ENCODE peak calls at places on chromosomes 7 and 10, in six cellular contexts. W is HepG2, B is A549, P is upper lobe of left lung, Y is K562, H is GM12878. T is an unnamed sample. For H3K4me1, the result is how much of the 10 kb centered on the place peaks cover.

GRCh38 chr7:81621893-81622292 is 148.0 kb downstream of the HGF start:
- ATAC-seq in W (no peak), B (no peak), P (no peak), Y (no peak), H (no peak), T (no peak)

GRCh38 chr7:17411922-17412321 is 113.5 kb downstream of the AHR start:
- ATAC-seq in W (no peak), B (no peak), P (no peak), Y (no peak), H (peak), T (no peak)

GRCh38 chr10:116477989-116478615 is 50.5 kb downstream of the PNLIPRP3 start:
- ATAC-seq in W (no peak), B (no peak), P (no peak), Y (no peak), H (no peak), T (no peak)

GRCh38 chr10:68163735-68164134 is 54.4 kb downstream of the MYPN start:
- ATAC-seq in W (peak), B (no peak), P (no peak), Y (no peak), H (peak), T (no peak)

GRCh38 chr7:131636092-131636491 is 79.7 kb upstream of the PODXL start:
- ATAC-seq in W (no peak), B (no peak), P (no peak), Y (no peak), H (no peak), T (peak)

GRCh38 chr10:97511711-97512445 is 13.2 kb downstream of the UBTD1 start:
- ATAC-seq in W (no peak), B (no peak), P (no peak), Y (no peak), H (no peak), T (peak)

GRCh38 chr7:36171503-36171902 is 18.4 kb downstream of the EEPD1 start:
- ATAC-seq in W (no peak), B (no peak), P (no peak), Y (no peak), H (peak), T (no peak)

GRCh38 chr7:6576024-6576866 is 1.0 kb upstream of the ZDHHC4 start:
- ATAC-seq in W (peak), B (no peak), P (no peak), Y (peak), H (no peak), T (no peak)

GRCh38 chr10:33643042-33643441 is 308.6 kb upstream of the NRP1 start:
- ATAC-seq in W (no peak), B (no peak), P (no peak), Y (no peak), H (no peak), T (no peak)

GRCh38 chr7:158728911-158729645 is 24.5 kb upstream of the NCAPG2 start:
- ATAC-seq in W (no peak), B (no peak), P (no peak), Y (no peak), H (no peak), T (no peak)

GRCh38 chr10:15363031-15363430 is 8.1 kb downstream of the FAM171A1 start:
- ATAC-seq in W (no peak), B (no peak), P (no peak), Y (no peak), H (no peak), T (no peak)

GRCh38 chr7:150862356-150862755 is 10.0 kb downstream of the AOC1 start:
- ATAC-seq in W (no peak), B (no peak), P (no peak), Y (no peak), H (no peak), T (no peak)

GRCh38 chr10:31116226-31116625 is 84.6 kb upstream of the ZNF438 start:
- ATAC-seq in W (no peak), B (no peak), P (no peak), Y (no peak), H (no peak), T (no peak)

GRCh38 chr7:157017639-157018327 is 7.3 kb upstream of the MNX1 start:
- ATAC-seq in W (no peak), B (no peak), P (no peak), Y (no peak), H (no peak), T (no peak)

GRCh38 chr10:1578392-1579140 is 158.8 kb downstream of the ADARB2 start:
- ATAC-seq in W (no peak), B (no peak), P (no peak), Y (no peak), H (no peak), T (no peak)
- TF ChIP-seq EP300 in W (no peak), B (no peak), P (no peak), Y (no peak), H (no peak), T (no peak)

DNA sequence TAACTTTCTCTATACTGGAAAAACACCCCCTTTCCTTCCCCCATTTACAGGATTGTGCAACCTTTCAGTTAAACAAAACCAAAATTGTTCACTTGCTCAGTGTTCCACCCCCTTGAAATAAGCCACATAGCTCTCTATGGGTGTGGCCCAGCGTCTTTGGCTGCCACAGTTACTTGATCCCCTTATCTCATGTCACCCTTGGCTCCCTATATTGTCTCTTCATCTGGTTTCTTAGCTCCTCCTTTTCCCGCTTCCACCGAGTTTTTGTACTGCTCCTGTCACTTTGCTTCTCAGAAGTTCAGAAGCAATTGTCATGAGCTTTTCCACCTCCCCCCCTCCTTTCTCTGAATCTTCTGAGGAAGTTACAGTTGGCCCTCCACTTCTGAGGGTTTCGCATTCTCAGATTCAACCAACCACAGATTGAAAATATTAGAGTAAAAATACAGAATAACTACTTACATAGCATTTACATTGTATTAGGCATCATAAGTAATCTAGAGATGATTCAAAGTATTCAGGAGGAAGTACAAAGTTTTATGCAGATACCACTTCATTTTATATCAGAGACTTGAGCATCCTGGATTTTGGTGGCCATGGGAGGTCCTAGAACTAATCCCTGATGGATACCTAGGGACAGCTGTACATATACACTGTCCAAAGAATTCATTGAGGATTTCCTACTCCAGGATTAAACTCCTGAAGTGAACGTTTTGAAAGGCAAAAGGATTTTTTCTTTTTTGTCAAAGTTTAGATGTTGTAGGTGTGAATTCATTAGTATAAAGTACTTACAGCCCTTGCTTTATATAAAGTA is 60.4 kb downstream of the ADD3 start:
- ATAC-seq in W (peak), B (peak), P (peak), Y (peak), H (peak), T (peak)
- H3K4me1 ChIP-seq in W (under half), B (under half), P (under half), Y (under half), H (half or more), T (under half)

DNA sequence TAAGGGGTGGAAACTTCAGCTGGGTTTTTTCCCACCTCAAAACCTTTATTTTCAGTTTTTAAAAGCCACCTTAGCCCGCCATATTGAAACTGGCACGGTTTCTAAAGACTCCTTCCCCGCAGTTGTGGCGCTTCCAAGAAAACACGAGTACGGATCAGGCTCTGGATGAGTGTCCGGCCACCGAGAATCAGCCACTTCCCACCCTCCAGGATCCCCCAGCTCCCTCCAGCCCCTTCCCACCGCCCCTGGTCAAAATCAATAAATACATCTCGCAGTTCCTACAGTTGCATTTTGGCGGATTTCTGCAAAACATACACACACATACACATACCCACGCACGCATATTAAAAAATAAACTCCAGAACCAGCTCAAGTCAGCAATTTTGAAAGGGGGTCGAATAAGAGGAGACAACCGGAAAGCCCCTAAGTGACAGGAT is 1.1 kb downstream of the SFMBT2 start:
- ATAC-seq in W (no peak), B (peak), P (no peak), Y (no peak), H (peak), T (no peak)
- TF ChIP-seq POLR2A in W (no peak), B (no peak), P (no peak), Y (no peak), H (no peak), T (no peak)

GRCh38 chr7:27551803-27552202 is 110.9 kb downstream of the HIBADH start:
- ATAC-seq in W (no peak), B (no peak), P (no peak), Y (no peak), H (no peak), T (no peak)
- TF ChIP-seq EP300 in W (no peak), B (no peak), P (no peak), Y (no peak), H (no peak), T (no peak)

GRCh38 chr10:48600645-48601505 is 4.0 kb downstream of the ARHGAP22 start:
- ATAC-seq in W (no peak), B (no peak), P (no peak), Y (no peak), H (no peak), T (no peak)
- H3K4me1 ChIP-seq in W (under half), B (under half), P (under half), Y (under half), H (under half), T (under half)

DNA sequence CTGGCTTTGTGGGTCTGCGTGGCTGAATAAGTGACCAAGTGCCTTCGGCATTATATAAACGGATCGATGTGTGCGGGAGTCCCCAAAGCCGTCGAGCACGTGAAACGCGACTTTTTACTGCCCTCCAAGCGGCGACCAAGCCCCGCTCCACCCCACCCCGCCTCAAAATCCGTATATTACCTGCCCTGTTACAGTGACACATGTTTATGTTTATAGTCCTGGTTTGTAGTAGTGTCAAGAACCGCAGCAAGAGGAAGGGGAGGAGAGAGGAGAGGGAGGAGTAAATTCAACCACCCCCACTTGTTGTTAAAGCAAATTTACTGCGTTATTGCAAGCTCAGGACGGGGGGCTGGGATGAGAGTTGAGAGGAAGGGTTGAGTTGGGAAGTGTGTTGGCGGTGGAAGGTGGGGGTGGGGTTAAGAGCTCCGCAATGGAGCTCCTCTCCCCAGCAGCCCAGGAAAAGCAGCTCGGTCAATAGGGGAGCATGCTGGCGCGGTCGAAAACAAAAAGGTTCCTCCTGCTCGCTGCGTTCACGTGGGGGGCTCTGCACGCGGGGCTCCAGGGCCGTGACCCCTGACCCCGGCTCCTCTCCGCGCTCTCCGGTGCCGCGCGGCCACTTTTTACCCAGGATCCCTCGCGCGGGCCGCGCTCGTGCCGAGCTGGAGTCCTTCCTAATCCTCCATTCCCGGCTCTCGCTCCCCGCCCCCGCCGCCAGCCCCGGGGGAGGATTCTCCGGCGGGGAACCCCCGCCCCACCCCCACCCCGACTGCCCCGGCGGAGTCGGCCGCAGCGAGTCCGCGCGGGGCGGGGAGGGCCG is at the start of gene SKIDA1:
- ATAC-seq in W (peak), B (peak), P (peak), Y (peak), H (peak), T (peak)
- TF ChIP-seq POLR2A in W (peak), B (peak), P (no peak), Y (peak), H (no peak), T (no peak)

DNA sequence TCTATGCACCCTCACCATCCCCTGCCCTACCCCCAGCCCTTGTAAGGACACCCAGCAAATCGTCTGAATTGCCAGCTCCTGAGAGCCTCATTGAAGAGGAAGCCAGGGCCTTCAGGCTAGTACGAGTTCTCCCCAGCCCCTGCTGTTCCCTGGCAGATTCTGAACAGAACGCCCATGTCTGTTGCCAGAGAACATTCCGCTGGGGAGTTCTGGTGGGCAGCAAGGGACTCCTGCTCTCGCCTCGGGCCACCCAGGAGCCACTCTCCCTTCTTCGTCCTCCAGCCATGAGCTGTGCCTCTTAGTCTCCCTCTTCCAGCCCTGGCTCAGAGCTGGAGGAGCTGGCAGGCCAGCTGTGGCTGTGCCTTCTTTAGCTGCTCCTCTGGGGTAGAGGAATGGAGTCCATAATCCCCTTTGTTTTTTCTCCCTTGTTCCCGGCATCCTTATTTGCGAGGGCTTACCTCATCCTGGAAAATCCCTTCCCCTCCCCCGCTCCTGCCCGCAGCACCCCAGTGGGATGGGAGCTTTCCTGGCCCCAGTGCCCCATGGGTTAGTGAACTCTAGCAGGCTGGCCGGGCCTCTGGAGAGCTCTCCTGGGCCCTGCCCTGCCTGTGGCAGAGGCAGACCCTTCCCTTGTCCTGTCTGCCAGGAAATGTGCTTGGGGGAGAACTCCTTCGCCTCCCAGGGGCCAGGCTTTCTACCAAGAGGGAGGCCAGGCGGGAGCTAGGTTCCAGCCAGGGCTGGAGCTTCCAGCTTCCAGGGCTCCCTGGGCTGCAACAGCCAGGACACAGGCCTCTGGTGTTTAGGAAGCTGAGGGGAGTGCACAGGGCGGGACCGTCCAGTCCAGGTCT is 16.6 kb upstream of the TRIM8 start:
- ATAC-seq in W (peak), B (peak), P (peak), Y (no peak), H (no peak), T (peak)
- TF ChIP-seq EP300 in W (peak), B (no peak), P (no peak), Y (no peak), H (no peak), T (no peak)